ENCODE peak calls at places on chromosome 21, in ten cellular contexts. L, J, V, C, A, T, Z, G, Y and S are unnamed samples.

GRCh38 chr21:41916888-41917433 is 36.9 kb downstream of the C2CD2 start:
- DNase-seq in L (no peak), J (no peak), V (no peak), C (no peak), A (no peak), T (no peak), Z (no peak), G (no peak), Y (no peak), S (no peak)

GRCh38 chr21:46618738-46619369 is 14.0 kb upstream of the S100B start:
- DNase-seq in L (no peak), J (no peak), V (no peak), C (no peak), A (no peak), T (no peak), Z (no peak), G (no peak), Y (no peak), S (no peak)

GRCh38 chr21:37380349-37381323 is 14.1 kb downstream of the DYRK1A start:
- DNase-seq in L (no peak), J (no peak), V (no peak), C (no peak), A (no peak), T (no peak), Z (no peak), G (no peak), Y (peak; percentile 54), S (no peak)

GRCh38 chr21:15301014-15301413 is 236.2 kb upstream of the NRIP1 start:
- DNase-seq in L (no peak), J (no peak), V (no peak), C (no peak), A (no peak), T (no peak), Z (no peak), G (no peak), Y (no peak), S (no peak)

GRCh38 chr21:41699311-41699710 is 67.5 kb downstream of the RIPK4 start:
- DNase-seq in L (no peak), J (no peak), V (no peak), C (no peak), A (no peak), T (no peak), Z (no peak), G (no peak), Y (no peak), S (no peak)

GRCh38 chr21:18274370-18274769 is 29.7 kb downstream of the CHODL start:
- DNase-seq in L (no peak), J (no peak), V (no peak), C (no peak), A (no peak), T (no peak), Z (no peak), G (no peak), Y (no peak), S (no peak)

GRCh38 chr21:41833138-41834115 is 45.7 kb downstream of the PRDM15 start:
- DNase-seq in L (no peak), J (no peak), V (no peak), C (no peak), A (no peak), T (no peak), Z (no peak), G (no peak), Y (no peak), S (no peak)

GRCh38 chr21:34017127-34017961 is 56.0 kb upstream of the MRPS6 start:
- DNase-seq in L (no peak), J (no peak), V (no peak), C (no peak), A (no peak), T (no peak), Z (no peak), G (no peak), Y (no peak), S (no peak)

GRCh38 chr21:36825683-36826082 is 126.8 kb downstream of the SIM2 start:
- DNase-seq in L (no peak), J (no peak), V (no peak), C (no peak), A (no peak), T (no peak), Z (no peak), G (no peak), Y (no peak), S (no peak)

GRCh38 chr21:36038701-36039497 is 21.4 kb downstream of the SETD4 start:
- DNase-seq in L (no peak), J (no peak), V (no peak), C (no peak), A (no peak), T (no peak), Z (no peak), G (no peak), Y (no peak), S (no peak)

GRCh38 chr21:46634966-46635323 is 529 bp upstream of the PRMT2 start:
- DNase-seq in L (peak; percentile 89), J (no peak), V (peak; percentile 81), C (no peak), A (no peak), T (peak; percentile 92), Z (no peak), G (peak; percentile 72), Y (peak; percentile 67), S (no peak)

GRCh38 chr21:28393279-28393678 is 599.4 kb downstream of the LTN1 start:
- DNase-seq in L (peak; percentile 59), J (no peak), V (no peak), C (no peak), A (no peak), T (no peak), Z (no peak), G (no peak), Y (no peak), S (no peak)

GRCh38 chr21:43364851-43365424 is 62.0 kb downstream of the SIK1 start:
- DNase-seq in L (peak; percentile 46), J (no peak), V (no peak), C (no peak), A (no peak), T (no peak), Z (no peak), G (no peak), Y (no peak), S (no peak)
- TF ChIP-seq CTCF in L (no peak), J (no peak), V (no peak), C (no peak), A (no peak), T (no peak), Z (no peak), G (no peak), Y (no peak), S (no peak)

DNA sequence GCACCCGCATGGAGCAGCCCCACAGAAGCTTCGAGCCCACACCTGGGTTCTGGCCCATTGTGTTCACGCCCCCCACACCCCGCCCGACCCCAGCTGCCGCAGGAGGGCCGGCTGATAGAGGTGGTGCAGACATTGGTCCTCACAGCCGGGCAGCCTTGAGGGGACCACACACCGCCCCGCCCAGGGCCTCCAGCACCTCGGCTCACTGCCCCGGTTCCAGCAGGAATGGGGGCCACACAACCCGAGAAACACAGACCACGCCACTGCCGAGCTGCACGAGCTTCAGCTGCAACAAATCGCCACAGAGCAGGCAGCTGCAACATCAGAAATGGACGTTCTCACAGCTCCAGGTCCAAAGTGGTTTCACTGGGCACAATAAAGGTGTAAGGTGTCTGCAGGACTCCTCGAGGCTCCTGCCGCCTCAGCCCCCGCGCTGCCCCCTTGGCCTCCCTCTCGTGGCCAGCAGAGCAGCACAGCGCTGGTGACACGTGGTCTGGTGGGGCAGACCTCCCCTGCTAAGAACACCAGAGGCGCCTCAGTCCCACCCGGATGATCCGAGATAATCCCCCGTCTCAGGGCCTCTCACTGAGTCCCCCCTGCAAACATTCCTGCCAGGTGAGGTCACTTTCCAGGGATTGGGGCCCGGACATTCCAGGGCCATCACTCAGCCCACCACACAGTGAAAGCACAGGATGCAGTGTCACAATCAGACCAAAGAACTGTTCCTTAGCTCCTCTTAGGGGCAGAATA is 62.3 kb upstream of the ADARB1 start:
- DNase-seq in L (peak; percentile 93), J (peak; percentile 51), V (peak; percentile 88), C (peak; percentile 74), A (peak; percentile 16), T (peak; percentile 89), Z (peak; percentile 53), G (no peak), Y (peak; percentile 84), S (no peak)
- TF ChIP-seq CTCF in L (peak; percentile 33), J (no peak), V (peak; percentile 28), C (no peak), A (no peak), T (peak; percentile 1), Z (no peak), G (no peak), Y (no peak), S (no peak)

DNA sequence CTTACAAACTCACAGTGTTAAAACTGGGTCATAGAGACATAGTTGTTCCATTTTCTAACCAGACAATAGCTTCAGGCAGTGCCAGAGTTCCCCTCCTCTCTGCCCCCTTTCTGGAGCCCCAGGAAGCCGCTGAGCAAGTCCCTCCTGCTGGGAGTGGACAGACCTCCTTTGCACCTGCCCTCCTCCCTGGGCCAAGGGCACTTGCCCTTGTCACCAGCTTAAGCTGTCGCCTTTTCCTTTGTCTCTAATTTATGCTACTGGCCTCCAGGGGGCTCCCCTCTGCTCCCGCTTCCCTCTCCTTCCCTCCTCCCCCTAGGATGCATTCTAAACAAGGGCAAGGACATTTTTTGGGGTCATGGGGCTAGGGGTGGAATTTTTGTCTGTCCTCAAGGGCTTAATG is 182.4 kb downstream of the MIS18A start:
- DNase-seq in L (no peak), J (peak; percentile 42), V (no peak), C (peak; percentile 25), A (no peak), T (peak; percentile 12), Z (no peak), G (no peak), Y (no peak), S (no peak)
- TF ChIP-seq CTCF in L (peak; percentile 15), J (peak; percentile 51), V (peak; percentile 51), C (peak; percentile 27), A (peak; percentile 47), T (peak; percentile 47), Z (peak; percentile 28), G (no peak), Y (peak; percentile 15), S (no peak)

GRCh38 chr21:40507978-40508377 is 339.0 kb downstream of the DSCAM start:
- DNase-seq in L (peak; percentile 16), J (no peak), V (no peak), C (no peak), A (no peak), T (no peak), Z (no peak), G (no peak), Y (no peak), S (no peak)

GRCh38 chr21:40516336-40516735 is 330.6 kb downstream of the DSCAM start:
- DNase-seq in L (no peak), J (peak; percentile 23), V (no peak), C (peak; percentile 4), A (peak; percentile 23), T (no peak), Z (no peak), G (peak; percentile 30), Y (no peak), S (no peak)

GRCh38 chr21:40511976-40512375 is 335.0 kb downstream of the DSCAM start:
- DNase-seq in L (no peak), J (no peak), V (no peak), C (no peak), A (no peak), T (no peak), Z (no peak), G (no peak), Y (no peak), S (no peak)

DNA sequence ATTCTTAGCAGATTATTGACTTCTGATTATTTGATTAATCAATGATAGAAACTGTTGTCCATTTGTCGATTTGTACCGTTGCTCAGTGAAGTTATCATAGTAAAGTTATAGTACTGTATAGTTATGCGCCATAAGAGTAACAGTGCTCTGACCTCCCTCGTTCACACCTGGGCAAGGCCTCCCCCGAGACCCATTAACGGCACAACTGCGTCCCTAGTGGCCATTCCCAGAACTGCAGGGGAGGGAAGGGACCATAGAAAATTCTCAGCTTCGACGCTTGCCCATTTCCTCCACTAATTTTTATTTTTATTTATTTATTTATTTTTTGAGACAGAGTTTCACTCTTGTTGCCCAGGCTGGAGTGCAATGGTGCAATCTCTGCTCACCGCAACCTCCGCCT is 334.4 kb downstream of the DSCAM start:
- DNase-seq in L (no peak), J (no peak), V (no peak), C (peak; percentile 30), A (no peak), T (no peak), Z (no peak), G (no peak), Y (no peak), S (no peak)
- TF ChIP-seq CTCF in L (peak; percentile 26), J (peak; percentile 63), V (peak; percentile 57), C (peak; percentile 56), A (no peak), T (no peak), Z (peak; percentile 46), G (peak; percentile 27), Y (peak; percentile 12), S (no peak)